ENCODE peak calls at places on chromosomes 5 and 9, in seven cellular contexts. I, V, E, W, P, K and Q are unnamed samples.

GRCh38 chr5:146072595-146072994 is 32.8 kb downstream of the PLAC8L1 start:
- DNase-seq in V (no peak), W (no peak), E (no peak), K (no peak), I (no peak), P (no peak), Q (no peak)

GRCh38 chr9:117868594-117868993 is 164.4 kb downstream of the TLR4 start:
- DNase-seq in K (no peak), P (no peak), V (no peak), E (no peak), I (no peak), W (no peak), Q (no peak)

GRCh38 chr9:76086521-76086920 is 196.0 kb downstream of the PCSK5 start:
- DNase-seq in P (no peak), V (no peak), E (no peak), I (no peak), W (no peak), K (no peak), Q (no peak)

GRCh38 chr9:113912816-113913215 is 36.7 kb downstream of the ZNF618 start:
- DNase-seq in K (no peak), I (no peak), E (no peak), V (no peak), W (no peak), P (no peak), Q (no peak)

GRCh38 chr5:154709368-154710305 is 45.5 kb upstream of the LARP1 start:
- DNase-seq in K (no peak), V (no peak), I (no peak), W (no peak), E (no peak), P (no peak), Q (no peak)

GRCh38 chr5:132064140-132064539 is 3.7 kb downstream of the IL3 start:
- DNase-seq in K (no peak), E (no peak), I (no peak), W (no peak), V (peak; percentile 7), P (no peak), Q (no peak)

GRCh38 chr5:146924132-146924531 is 45.6 kb upstream of the PPP2R2B start:
- DNase-seq in K (no peak), V (no peak), P (no peak), W (no peak), I (no peak), E (no peak), Q (no peak)

GRCh38 chr5:135887881-135888614 is 7.6 kb downstream of the IL9 start:
- DNase-seq in E (no peak), V (no peak), K (no peak), P (no peak), W (no peak), I (no peak), Q (no peak)

GRCh38 chr9:111360881-111361280 is 30.9 kb upstream of the OR2K2 start:
- DNase-seq in I (no peak), V (no peak), K (no peak), E (no peak), W (no peak), P (peak; percentile 10), Q (no peak)

GRCh38 chr9:73148447-73148937 is 3.2 kb upstream of the ANXA1 start:
- DNase-seq in K (no peak), I (no peak), W (no peak), V (no peak), E (no peak), P (no peak), Q (no peak)

GRCh38 chr5:115028557-115028956 is 141.2 kb downstream of the TRIM36 start:
- DNase-seq in I (no peak), V (no peak), K (no peak), P (no peak), W (no peak), E (no peak), Q (no peak)

GRCh38 chr5:39019231-39019630 is 55.0 kb downstream of the RICTOR start:
- DNase-seq in V (no peak), E (no peak), I (no peak), W (no peak), P (no peak), K (no peak), Q (no peak)